ENCODE peak calls at places on chromosomes 13 and 19, in six cellular contexts. B, Q, O, P, G and V are unnamed samples.

GRCh38 chr13:23731709-23732108 is 157.5 kb downstream of the MIPEP start:
- DNase-seq in B (no peak), Q (no peak), O (no peak), P (no peak), G (no peak), V (no peak)

GRCh38 chr19:32317045-32317444 is 28.4 kb upstream of the ZNF507 start:
- DNase-seq in B (no peak), Q (no peak), O (no peak), P (no peak), G (no peak), V (no peak)

GRCh38 chr19:17949956-17950309 is 17.0 kb upstream of the KCNN1 start:
- DNase-seq in B (no peak), Q (no peak), O (no peak), P (no peak), G (no peak), V (no peak)

GRCh38 chr13:73334459-73334858 is 275.7 kb downstream of the KLF5 start:
- DNase-seq in B (no peak), Q (no peak), O (no peak), P (no peak), G (peak), V (no peak)

GRCh38 chr19:37867831-37868230 is 38.6 kb downstream of the WDR87 start:
- DNase-seq in B (no peak), Q (no peak), O (no peak), P (no peak), G (peak), V (no peak)

GRCh38 chr19:58009666-58010301 is 7.2 kb upstream of the ZNF606 start:
- DNase-seq in B (no peak), Q (peak), O (peak), P (no peak), G (peak), V (no peak)

GRCh38 chr19:16829822-16830289 is 658 bp downstream of the SIN3B start:
- DNase-seq in B (no peak), Q (no peak), O (no peak), P (no peak), G (no peak), V (no peak)

GRCh38 chr19:51547397-51548212 is 16.1 kb upstream of the SIGLEC6 start:
- DNase-seq in B (no peak), Q (no peak), O (no peak), P (no peak), G (no peak), V (peak)

GRCh38 chr19:1167687-1168561 is 6.1 kb downstream of the SBNO2 start:
- DNase-seq in B (no peak), Q (no peak), O (no peak), P (no peak), G (peak), V (peak)
- H3K4me3 ChIP-seq in B (no peak), Q (no peak), O (no peak), P (no peak), G (peak), V (no peak)

GRCh38 chr19:40284251-40284500 is 969 bp downstream of the AKT2 start:
- DNase-seq in B (no peak), Q (no peak), O (no peak), P (no peak), G (no peak), V (no peak)

GRCh38 chr19:40283414-40284250 is 1.5 kb downstream of the AKT2 start:
- DNase-seq in B (no peak), Q (no peak), O (no peak), P (no peak), G (no peak), V (no peak)

GRCh38 chr19:40282209-40282580 is 3.0 kb downstream of the AKT2 start:
- DNase-seq in B (no peak), Q (no peak), O (no peak), P (no peak), G (no peak), V (no peak)

GRCh38 chr19:40281381-40282208 is 3.5 kb downstream of the AKT2 start:
- DNase-seq in B (no peak), Q (no peak), O (no peak), P (no peak), G (no peak), V (no peak)

GRCh38 chr19:40282920-40283319 is 2.2 kb downstream of the AKT2 start:
- DNase-seq in B (no peak), Q (no peak), O (no peak), P (no peak), G (no peak), V (no peak)
- H3K4me3 ChIP-seq in B (no peak), Q (no peak), O (no peak), P (no peak), G (no peak), V (no peak)

DNA sequence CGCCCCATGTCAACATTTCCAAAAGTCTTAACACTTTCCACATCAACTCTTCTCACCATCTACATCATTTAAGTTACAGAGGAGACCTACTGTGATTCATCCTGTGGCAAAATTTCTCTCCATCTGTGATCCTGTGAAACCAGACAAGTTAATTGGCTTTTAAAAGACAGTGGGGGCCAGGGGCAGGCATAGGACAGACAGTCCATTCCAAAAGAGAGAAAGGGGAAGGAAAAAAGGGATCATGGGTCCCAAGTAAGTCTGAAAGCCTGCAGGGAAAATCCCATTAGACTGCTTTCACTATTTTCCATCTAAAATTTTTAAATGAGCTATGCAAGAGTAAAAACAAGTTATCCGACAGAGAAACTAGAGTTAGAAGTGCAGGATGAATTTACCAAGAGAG is 121.0 kb downstream of the MRPL57 start:
- DNase-seq in B (no peak), Q (no peak), O (no peak), P (peak), G (peak), V (no peak)
- H3K4me3 ChIP-seq in B (peak), Q (no peak), O (peak), P (peak), G (no peak), V (peak)

GRCh38 chr19:54541712-54542111 is 31.9 kb upstream of the LILRA2 start:
- DNase-seq in B (no peak), Q (no peak), O (no peak), P (no peak), G (no peak), V (no peak)
- H3K4me3 ChIP-seq in B (no peak), Q (no peak), O (no peak), P (no peak), G (no peak), V (no peak)

DNA sequence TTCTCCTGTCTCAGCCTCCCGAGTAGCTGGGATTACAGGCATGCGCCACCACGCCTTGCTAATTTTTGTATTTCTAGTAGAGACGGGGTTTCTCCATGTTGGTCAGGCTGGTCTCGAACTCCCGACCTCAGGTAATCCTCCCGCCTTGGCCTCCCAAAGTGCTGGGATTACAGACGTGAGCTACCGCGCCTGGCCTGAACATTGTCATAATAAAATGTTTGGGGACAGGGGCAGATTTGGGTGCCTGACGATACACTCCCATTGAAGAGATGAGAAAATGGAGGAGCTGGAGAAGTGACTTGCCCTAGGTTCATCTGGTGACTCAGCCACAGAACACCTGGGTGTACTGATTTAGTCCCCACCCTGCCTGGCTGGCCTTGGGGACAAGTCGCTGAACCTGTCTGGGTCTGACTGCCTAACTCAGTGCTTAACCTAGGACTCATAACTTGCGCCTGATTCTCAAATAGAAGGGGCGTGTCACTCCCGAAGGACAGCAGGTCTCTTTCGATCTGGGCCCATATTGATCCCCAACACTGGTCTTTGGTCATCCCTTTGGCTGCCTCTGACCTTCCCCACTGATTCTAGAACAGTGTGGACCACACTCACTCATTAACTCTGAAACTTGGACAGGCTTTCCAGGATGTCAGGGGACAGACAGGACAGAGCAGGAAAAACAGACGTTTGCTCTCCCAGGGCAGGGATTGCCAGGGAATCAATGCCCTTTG is 7.6 kb upstream of the BICRA start:
- DNase-seq in B (no peak), Q (no peak), O (no peak), P (no peak), G (peak), V (no peak)
- H3K4me3 ChIP-seq in B (peak), Q (peak), O (peak), P (peak), G (no peak), V (peak)

GRCh38 chr19:55912916-55913315 is 19.2 kb downstream of the NLRP13 start:
- DNase-seq in B (no peak), Q (no peak), O (no peak), P (no peak), G (no peak), V (no peak)
- H3K4me3 ChIP-seq in B (no peak), Q (no peak), O (no peak), P (no peak), G (no peak), V (no peak)

GRCh38 chr19:34669305-34669704 is 7.7 kb downstream of the SCGB2B2 start:
- DNase-seq in B (no peak), Q (no peak), O (no peak), P (no peak), G (peak), V (no peak)
- H3K4me3 ChIP-seq in B (no peak), Q (no peak), O (no peak), P (no peak), G (no peak), V (no peak)

GRCh38 chr13:32535748-32536147 is 2.8 kb downstream of the N4BP2L2 start:
- DNase-seq in B (no peak), Q (no peak), O (no peak), P (no peak), G (no peak), V (no peak)
- H3K4me3 ChIP-seq in B (no peak), Q (no peak), O (no peak), P (no peak), G (no peak), V (no peak)

DNA sequence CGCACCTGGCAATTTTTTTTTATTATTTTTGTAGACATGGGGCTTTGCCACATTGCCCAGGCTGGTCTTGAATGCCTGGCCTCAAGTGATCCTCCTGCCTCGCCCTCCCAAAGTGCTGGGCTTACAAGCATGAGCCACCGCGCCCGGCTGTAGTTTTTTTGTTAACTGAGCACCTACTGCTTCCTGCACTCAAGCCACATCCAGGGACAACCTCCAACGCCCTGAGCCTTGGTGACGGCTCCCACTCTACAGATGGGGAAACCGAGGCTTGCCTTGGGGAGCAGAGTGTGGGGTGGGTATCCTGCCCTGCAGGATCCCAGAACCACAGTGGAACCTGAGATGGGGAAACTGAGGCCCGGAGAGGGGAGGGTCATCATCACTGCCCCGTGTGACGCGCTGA is 3.0 kb downstream of the ELANE start:
- DNase-seq in B (no peak), Q (no peak), O (no peak), P (no peak), G (no peak), V (no peak)
- H3K4me3 ChIP-seq in B (no peak), Q (no peak), O (no peak), P (no peak), G (no peak), V (no peak)

GRCh38 chr13:51339952-51340732 is 651 bp downstream of the SERPINE3 start:
- DNase-seq in B (no peak), Q (no peak), O (no peak), P (no peak), G (peak), V (no peak)

GRCh38 chr13:51341804-51342203 is 2.3 kb downstream of the SERPINE3 start:
- DNase-seq in B (no peak), Q (no peak), O (no peak), P (no peak), G (no peak), V (no peak)

GRCh38 chr13:51341232-51341631 is 1.7 kb downstream of the SERPINE3 start:
- DNase-seq in B (no peak), Q (no peak), O (no peak), P (no peak), G (no peak), V (no peak)

GRCh38 chr13:51336746-51337145 is 2.7 kb upstream of the SERPINE3 start:
- DNase-seq in B (no peak), Q (no peak), O (no peak), P (no peak), G (no peak), V (no peak)

DNA sequence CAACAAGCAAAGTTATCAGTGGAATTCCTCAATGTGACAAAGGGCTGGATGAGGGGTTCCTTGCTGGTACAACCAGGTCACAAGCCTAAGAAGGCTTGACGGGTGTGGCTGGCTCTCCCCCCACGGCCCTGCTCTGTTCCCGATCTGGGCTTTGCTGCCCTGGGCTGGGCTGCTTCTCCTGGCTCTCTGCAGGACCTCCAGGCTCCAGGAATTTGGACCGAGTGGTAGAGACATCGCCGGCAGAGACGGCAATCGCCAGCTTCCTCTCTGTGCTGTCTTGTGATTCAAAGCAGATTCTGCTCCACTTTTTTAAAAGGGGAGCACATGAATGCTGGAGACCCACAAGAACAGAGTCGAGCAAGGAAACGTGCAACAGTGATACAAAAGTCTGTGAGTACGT is at the start of gene SERPINE3:
- DNase-seq in B (no peak), Q (no peak), O (no peak), P (no peak), G (no peak), V (no peak)
- H3K4me3 ChIP-seq in B (no peak), Q (no peak), O (no peak), P (no peak), G (no peak), V (no peak)